ENCODE peak calls at places on chromosomes 1 and 21, in nine cellular contexts. W, A, K, I, Y, X, Q, C and P are unnamed samples.

GRCh38 chr1:177311111-177311510 is 140.4 kb downstream of the BRINP2 start:
- DNase-seq in A (no peak), I (no peak), Q (no peak), C (no peak), X (no peak), K (no peak), Y (no peak), W (peak; percentile 41), P (no peak)

GRCh38 chr1:25232866-25233784 is 823 bp upstream of the SYF2 start:
- DNase-seq in A (no peak), K (peak; percentile 55), W (peak; percentile 86), X (no peak), I (peak; percentile 28), Q (peak; percentile 64), Y (peak; percentile 96), C (peak; percentile 83), P (peak; percentile 71)

GRCh38 chr1:21955474-21956281 is 18.6 kb upstream of the HSPG2 start:
- DNase-seq in C (no peak), A (no peak), W (no peak), I (no peak), Q (peak; percentile 10), X (no peak), K (no peak), Y (no peak), P (no peak)

GRCh38 chr21:36926989-36927695 is 39.3 kb downstream of the HLCS start:
- DNase-seq in C (no peak), Y (peak; percentile 53), X (no peak), A (no peak), Q (no peak), I (no peak), K (no peak), W (no peak), P (no peak)

GRCh38 chr1:100556181-100556580 is 18.2 kb downstream of the GPR88 start:
- DNase-seq in K (no peak), W (no peak), Q (no peak), Y (no peak), X (no peak), C (no peak), I (no peak), A (no peak), P (no peak)

GRCh38 chr1:89005286-89006151 is 13.1 kb upstream of the KYAT3 start:
- DNase-seq in Y (peak; percentile 57), I (no peak), W (peak; percentile 72), C (no peak), A (no peak), K (no peak), X (no peak), Q (no peak), P (no peak)

GRCh38 chr1:56404066-56404465 is 175.3 kb downstream of the PLPP3 start:
- DNase-seq in C (no peak), Q (no peak), A (no peak), I (no peak), K (no peak), W (no peak), Y (no peak), X (no peak), P (no peak)

GRCh38 chr1:97136971-97137370 is 415.4 kb downstream of the PTBP2 start:
- DNase-seq in K (no peak), W (no peak), A (no peak), I (no peak), Q (no peak), Y (no peak), C (no peak), X (no peak), P (no peak)

GRCh38 chr21:35953570-35953969 is 106.8 kb downstream of the SETD4 start:
- DNase-seq in Y (peak; percentile 47), A (no peak), C (no peak), K (no peak), I (no peak), Q (no peak), W (no peak), X (no peak), P (no peak)

GRCh38 chr1:99573431-99574217 is 72.3 kb upstream of the PALMD start:
- DNase-seq in C (no peak), X (no peak), I (peak; percentile 13), Y (no peak), Q (no peak), A (no peak), W (peak; percentile 59), K (no peak), P (no peak)

GRCh38 chr1:234611153-234611798 is 1.3 kb upstream of the IRF2BP2 start:
- DNase-seq in W (no peak), Q (peak; percentile 78), C (peak; percentile 77), X (no peak), Y (peak; percentile 95), K (peak; percentile 83), I (peak; percentile 82), A (no peak), P (peak; percentile 93)

GRCh38 chr1:15272009-15272781 is 25.2 kb downstream of the FHAD1 start:
- DNase-seq in W (peak; percentile 81), Y (peak; percentile 89), Q (peak; percentile 22), X (peak; percentile 76), K (peak; percentile 22), I (peak; percentile 60), C (peak; percentile 66), A (no peak), P (peak; percentile 43)

GRCh38 chr1:15820478-15820877 is 13.0 kb upstream of the UQCRHL start:
- DNase-seq in Q (no peak), C (no peak), Y (no peak), I (no peak), K (no peak), A (no peak), W (no peak), X (peak; percentile 24), P (no peak)

GRCh38 chr1:67274623-67275325 is 32.9 kb upstream of the IL12RB2 start:
- DNase-seq in I (no peak), C (no peak), X (no peak), A (no peak), K (peak; percentile 30), W (no peak), Y (no peak), Q (no peak), P (no peak)

GRCh38 chr1:228341814-228342626 is 64.6 kb downstream of the TRIM11 start:
- DNase-seq in K (no peak), W (peak; percentile 57), C (no peak), A (no peak), Q (no peak), I (no peak), X (peak; percentile 82), Y (peak; percentile 57), P (no peak)

GRCh38 chr21:41559658-41560599 is 52.0 kb upstream of the TMPRSS2 start:
- DNase-seq in Q (no peak), K (no peak), Y (peak; percentile 90), A (no peak), I (no peak), C (no peak), X (no peak), W (no peak), P (no peak)